ENCODE peak calls at places on chromosomes 13 and 19, in ten cellular contexts. S is adrenal gland, P is neuronal stem cell, B is pancreas, W is Caco-2, Z is fibroblast of lung, O is GM23248, E is suprapubic skin, A is hepatocyte, L is endothelial cell of umbilical vein. U is an unnamed sample. For H3K4me1 and H3K36me3, the result is how much of the 10 kb centered on the place peaks cover.

GRCh38 chr13:113999618-113999910 is 25.7 kb upstream of the C13orf46 start:
- DNase-seq in O (peak), B (no peak), S (no peak), Z (no peak), L (no peak), A (no peak), E (peak), W (no peak), P (no peak), U (no peak)

GRCh38 chr13:40656358-40656757 is 10.1 kb downstream of the FOXO1 start:
- DNase-seq in A (no peak), O (no peak), E (no peak), B (no peak), Z (peak), P (no peak), S (no peak), W (no peak), L (no peak), U (no peak)

GRCh38 chr13:28654276-28654675 is 4.7 kb upstream of the POMP start:
- DNase-seq in P (no peak), E (no peak), A (no peak), W (no peak), S (no peak), B (no peak), L (no peak), Z (peak), O (peak), U (no peak)

GRCh38 chr13:112069063-112069726 is 2.2 kb downstream of the SOX1 start:
- DNase-seq in E (no peak), B (no peak), O (no peak), P (no peak), S (no peak), W (no peak), Z (no peak), A (no peak), L (no peak), U (no peak)

GRCh38 chr19:45569619-45570421 is 14.8 kb downstream of the OPA3 start:
- DNase-seq in S (peak), B (no peak), W (peak), E (no peak), Z (peak), A (peak), P (peak), O (peak), L (peak), U (no peak)

GRCh38 chr19:55253842-55254624 is 4.8 kb downstream of the PPP6R1 start:
- DNase-seq in S (peak), L (peak), E (no peak), P (no peak), A (no peak), B (no peak), Z (no peak), O (no peak), W (no peak), U (no peak)

GRCh38 chr19:30102666-30103065 is 160.6 kb downstream of the URI1 start:
- DNase-seq in S (no peak), B (no peak), L (no peak), P (no peak), A (no peak), Z (no peak), W (no peak), O (no peak), E (no peak), U (no peak)

GRCh38 chr19:13033819-13034611 is 38.7 kb downstream of the NFIX start:
- DNase-seq in B (peak), P (no peak), O (peak), W (no peak), E (no peak), L (no peak), A (peak), Z (peak), S (peak), U (no peak)

GRCh38 chr13:68692049-68692448 is 1415.6 kb upstream of the ATXN8OS start:
- DNase-seq in P (no peak), B (no peak), W (no peak), A (no peak), S (no peak), Z (no peak), O (no peak), E (no peak), L (no peak), U (no peak)

GRCh38 chr13:87810920-87811344 is 139.8 kb downstream of the SLITRK5 start:
- DNase-seq in S (no peak), O (no peak), P (no peak), L (no peak), B (no peak), W (no peak), Z (no peak), A (no peak), E (no peak), U (no peak)

GRCh38 chr19:34171539-34171876 is 796 bp upstream of the LSM14A start:
- DNase-seq in A (no peak), E (no peak), S (peak), L (no peak), Z (peak), P (no peak), W (no peak), B (no peak), O (peak), U (no peak)

DNA sequence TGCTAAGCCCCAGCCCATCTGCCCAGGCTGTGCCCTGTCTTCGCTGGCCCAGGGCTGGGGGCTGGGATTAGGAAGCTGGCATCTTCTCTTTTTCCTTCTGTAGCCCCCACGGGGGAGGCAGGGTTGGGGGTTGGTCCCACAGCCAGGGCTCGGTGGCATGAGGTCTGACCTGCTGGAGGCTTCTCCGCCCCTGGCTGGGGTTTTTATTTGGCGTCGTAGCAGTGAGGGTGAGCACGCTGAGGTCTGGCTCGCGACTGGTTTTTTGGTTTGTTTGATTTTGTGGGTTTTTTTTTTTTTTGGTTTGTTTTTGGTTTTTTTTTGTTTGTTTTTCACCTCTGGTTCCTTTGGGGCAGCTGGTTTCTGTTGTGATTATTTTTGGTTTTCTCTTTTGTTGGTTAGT is 14.7 kb downstream of the ZNF574 start:
- DNase-seq in E (no peak), Z (no peak), S (no peak), L (no peak), P (no peak), W (no peak), A (no peak), O (no peak), B (no peak), U (no peak)
- H3K4me1 ChIP-seq in E (under half), Z (under half), S (under half), L (under half), P (under half), W (under half), A (under half), O (under half), B (under half), U (under half)

GRCh38 chr19:53873451-53874383 is 6.0 kb downstream of the MYADM start:
- DNase-seq in P (no peak), A (no peak), W (no peak), S (no peak), L (no peak), O (no peak), B (no peak), Z (no peak), E (peak), U (no peak)
- H3K36me3 ChIP-seq in P (half or more), A (under half), W (under half), S (under half), L (under half), O (under half), B (under half), Z (under half), E (under half), U (half or more)

DNA sequence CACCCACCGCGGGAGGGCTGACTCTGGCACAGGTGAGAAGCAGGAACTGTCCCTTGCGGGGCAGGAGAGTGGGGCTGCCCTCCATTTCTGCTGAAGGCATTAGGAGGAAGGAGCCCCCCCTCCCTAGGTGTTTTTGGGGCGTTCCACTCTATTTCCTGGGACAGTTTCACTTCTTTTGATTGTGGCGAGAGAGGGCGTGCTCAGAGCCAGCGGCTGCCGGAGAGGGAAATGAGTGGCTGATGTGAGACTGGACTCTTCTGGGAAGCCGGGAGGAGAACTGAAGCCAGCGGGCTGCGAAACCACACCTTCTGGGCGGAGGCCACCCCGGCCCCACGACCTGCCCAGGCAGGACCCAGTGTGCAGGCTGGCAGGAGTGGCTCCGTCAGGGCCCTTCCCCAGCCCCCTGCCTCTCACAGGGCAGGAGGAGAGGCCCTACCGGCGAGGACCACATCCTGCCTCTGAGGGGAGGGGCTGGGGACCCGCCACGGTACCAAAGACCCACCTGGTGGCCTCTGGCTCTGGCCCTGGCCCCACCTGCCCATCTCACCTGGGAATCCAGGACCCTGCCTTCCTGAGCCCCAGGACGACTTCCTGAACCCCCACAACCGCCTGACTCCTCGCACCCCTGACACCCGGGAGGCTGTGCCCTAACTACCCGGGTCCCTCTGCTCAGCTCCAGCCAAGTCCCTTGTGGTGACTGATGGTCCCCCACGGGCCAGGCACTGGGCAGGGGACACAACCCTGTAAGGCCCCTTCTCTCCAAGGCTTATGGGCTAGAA is 25.9 kb downstream of the MPND start:
- DNase-seq in P (no peak), O (peak), B (peak), E (peak), L (no peak), W (no peak), Z (no peak), S (peak), A (no peak), U (no peak)
- H3K4me1 ChIP-seq in P (under half), O (half or more), B (under half), E (half or more), L (under half), W (under half), Z (under half), S (half or more), A (under half), U (under half)

GRCh38 chr13:75566658-75567057 is 17.1 kb downstream of the UCHL3 start:
- DNase-seq in S (no peak), W (no peak), O (peak), B (no peak), P (no peak), E (no peak), L (peak), Z (peak), A (peak), U (no peak)

DNA sequence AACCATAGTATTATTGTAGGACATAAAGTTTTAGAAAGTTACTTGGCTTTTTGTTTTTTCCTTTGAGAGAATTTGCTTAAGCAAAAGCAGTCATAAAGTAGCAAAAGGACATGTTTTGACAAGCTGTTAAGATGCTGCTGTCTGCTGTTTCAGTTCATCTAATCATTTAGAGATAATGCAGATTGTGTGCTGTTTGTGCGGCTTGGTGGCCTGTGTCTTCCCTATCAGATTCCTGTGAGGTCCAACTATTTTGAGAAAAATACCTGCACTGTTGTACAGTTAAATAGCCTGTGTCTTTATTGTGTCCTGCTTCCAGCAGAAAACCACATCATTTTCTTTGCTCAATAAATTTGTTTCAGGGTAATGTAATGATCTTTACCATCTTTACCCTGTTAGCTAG is 20.0 kb downstream of the UCHL3 start:
- DNase-seq in P (no peak), L (no peak), S (no peak), B (no peak), O (no peak), A (no peak), Z (no peak), W (no peak), E (no peak), U (no peak)
- H3K36me3 ChIP-seq in P (under half), L (under half), S (under half), B (under half), O (under half), A (under half), Z (under half), W (under half), E (under half), U (under half)

GRCh38 chr19:1410136-1410786 is 2.9 kb downstream of the DAZAP1 start:
- DNase-seq in Z (peak), A (no peak), L (peak), W (no peak), O (peak), E (no peak), B (peak), P (no peak), S (peak), U (no peak)

GRCh38 chr19:1411255-1412191 is 4.1 kb downstream of the DAZAP1 start:
- DNase-seq in E (no peak), P (no peak), A (no peak), Z (peak), W (no peak), L (no peak), B (no peak), O (peak), S (peak), U (no peak)

GRCh38 chr19:1410789-1411188 is 3.4 kb downstream of the DAZAP1 start:
- DNase-seq in Z (no peak), E (no peak), L (no peak), B (no peak), S (no peak), O (no peak), P (no peak), A (no peak), W (no peak), U (no peak)

GRCh38 chr19:1412995-1413889 is 5.9 kb downstream of the DAZAP1 start:
- DNase-seq in L (no peak), B (no peak), W (no peak), S (no peak), E (no peak), Z (no peak), P (no peak), A (no peak), O (no peak), U (no peak)

DNA sequence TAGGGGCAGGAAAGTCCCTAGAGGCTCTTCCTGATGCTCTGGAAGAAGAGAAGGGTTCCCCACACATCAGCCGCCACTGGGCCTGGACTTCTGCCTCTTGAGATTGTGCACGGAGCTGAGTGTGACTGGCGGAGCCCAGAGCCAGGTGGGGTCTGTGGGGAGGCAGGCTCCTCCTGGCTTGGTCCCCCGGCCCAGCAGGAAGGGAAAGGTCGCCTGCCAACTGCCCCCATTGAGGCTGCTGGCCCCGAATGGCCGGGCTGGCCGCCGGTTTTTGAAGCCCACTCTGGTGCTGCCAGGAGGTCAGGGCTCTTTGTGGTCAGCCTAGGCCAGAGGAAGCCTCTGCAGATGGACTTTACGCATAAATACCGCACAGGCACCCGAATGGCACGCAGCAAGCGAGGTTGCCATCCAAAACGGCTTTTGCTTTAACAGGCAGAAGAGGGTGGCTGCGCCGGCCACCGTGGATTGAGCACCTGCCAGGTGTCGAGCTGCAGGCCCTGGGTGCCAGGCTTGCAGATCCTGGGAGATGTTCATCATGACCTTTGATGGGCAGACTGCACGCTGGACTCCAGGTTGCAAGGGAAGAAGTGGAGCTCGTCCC is 5.0 kb downstream of the DAZAP1 start:
- DNase-seq in S (no peak), P (no peak), W (no peak), E (no peak), L (no peak), A (no peak), O (no peak), Z (no peak), B (no peak), U (no peak)
- H3K4me1 ChIP-seq in S (half or more), P (under half), W (under half), E (half or more), L (under half), A (half or more), O (under half), Z (under half), B (half or more), U (half or more)

GRCh38 chr19:15358918-15359317 is 20.7 kb downstream of the AKAP8 start:
- DNase-seq in Z (no peak), O (peak), B (no peak), L (no peak), E (no peak), A (no peak), S (no peak), P (no peak), W (no peak), U (no peak)
- H3K36me3 ChIP-seq in Z (under half), O (under half), B (under half), L (under half), E (half or more), A (under half), S (under half), P (half or more), W (under half), U (half or more)

DNA sequence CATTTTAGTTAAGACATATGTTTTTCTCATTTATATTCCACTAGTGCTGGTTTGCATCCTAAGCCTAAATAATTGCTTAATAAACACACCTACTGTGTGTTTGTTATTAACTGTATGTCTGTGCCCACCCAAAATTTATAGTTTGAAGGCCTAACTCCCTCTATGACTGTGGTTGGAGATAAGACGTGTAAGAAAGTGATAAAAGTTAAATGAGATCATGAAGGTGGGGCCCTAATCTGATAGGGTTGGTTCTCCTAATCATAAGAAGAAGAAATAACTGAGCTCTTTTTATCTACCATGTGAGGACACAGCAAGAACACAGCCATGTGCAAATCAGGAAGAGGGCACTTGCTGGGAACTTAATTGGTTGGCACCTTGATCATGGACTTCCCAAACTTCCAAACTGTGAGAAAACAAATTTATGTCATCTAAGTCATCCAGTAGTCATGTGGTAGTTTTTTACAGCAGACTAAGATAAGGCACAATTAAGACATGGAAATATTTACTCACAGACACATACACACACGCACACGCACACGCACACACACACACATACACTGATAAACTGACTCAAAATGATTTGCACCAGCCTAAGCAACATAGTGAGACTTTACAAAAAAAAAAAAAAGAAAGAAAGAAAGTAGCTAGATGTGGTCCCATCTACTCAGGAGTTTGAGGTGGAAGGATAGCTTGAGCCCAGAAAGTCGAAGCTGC is 662.1 kb downstream of the PCDH9 start:
- DNase-seq in B (no peak), O (no peak), L (no peak), P (no peak), A (no peak), Z (no peak), E (no peak), S (no peak), W (no peak), U (no peak)
- H3K4me1 ChIP-seq in B (under half), O (under half), L (under half), P (under half), A (under half), Z (under half), E (under half), S (under half), W (under half), U (under half)

GRCh38 chr19:1363599-1363998 is 20.1 kb upstream of the NDUFS7 start:
- DNase-seq in O (no peak), L (no peak), P (no peak), E (no peak), A (no peak), B (no peak), W (no peak), Z (no peak), S (no peak), U (no peak)
- H3K36me3 ChIP-seq in O (under half), L (under half), P (half or more), E (under half), A (under half), B (under half), W (under half), Z (under half), S (under half), U (half or more)

GRCh38 chr19:38663156-38663651 is 15.8 kb downstream of the ACTN4 start:
- DNase-seq in E (no peak), B (no peak), O (no peak), Z (no peak), A (no peak), P (no peak), S (peak), W (no peak), L (no peak), U (no peak)
- H3K4me1 ChIP-seq in E (half or more), B (half or more), O (half or more), Z (half or more), A (half or more), P (under half), S (half or more), W (half or more), L (half or more), U (half or more)

GRCh38 chr13:42855416-42855815 is 74.0 kb downstream of the FAM216B start:
- DNase-seq in Z (no peak), B (no peak), O (no peak), P (no peak), E (no peak), L (no peak), A (no peak), W (no peak), S (no peak), U (no peak)
- H3K36me3 ChIP-seq in Z (under half), B (under half), O (under half), P (under half), E (under half), L (under half), A (under half), W (under half), S (under half), U (under half)

U was measured in ascending aorta.